ENCODE peak calls at places on chromosomes 13 and 19, in nine cellular contexts. M is WERI-Rb-1; B is NCI-H2227 treated with DMSO at 0.1 percent for 48 hours; Y is psoas muscle; V is stimulated activated CD8-positive, alpha-beta memory T cell treated with anti-CD3 and anti-CD28 coated beads, Interleukin-4, amount 100 ng/mL, for 1 hour; R is GM13976; H is uterus; U is GM12865; Q is stimulated activated CD4-positive, alpha-beta T cell treated with anti-CD3 and anti-CD28 coated beads, Interleukin-15, amount 100 ng/mL, for 48 hours. F is an unnamed sample.

GRCh38 chr13:37058801-37059135 is 720 bp downstream of the SUPT20H start:
- DNase-seq in V (no peak), H (no peak), U (no peak), R (peak), Y (no peak), B (no peak), M (peak), Q (no peak), F (no peak)

GRCh38 chr13:44648392-44649117 is 72.4 kb upstream of the TSC22D1 start:
- DNase-seq in M (no peak), R (peak), H (no peak), Y (no peak), V (no peak), B (no peak), Q (no peak), U (peak), F (no peak)

GRCh38 chr13:110266983-110267382 is 40.0 kb downstream of the COL4A1 start:
- DNase-seq in V (no peak), B (no peak), H (no peak), Q (no peak), U (no peak), R (no peak), M (no peak), Y (no peak), F (no peak)

GRCh38 chr19:44869728-44870470 is 21.2 kb upstream of the TOMM40 start:
- DNase-seq in B (no peak), Y (peak), V (no peak), M (no peak), U (no peak), R (no peak), Q (no peak), H (no peak), F (peak)

GRCh38 chr13:40389081-40389641 is 277.3 kb downstream of the FOXO1 start:
- DNase-seq in B (no peak), Q (peak), M (no peak), U (peak), R (no peak), Y (no peak), H (no peak), V (no peak), F (no peak)

GRCh38 chr13:96728463-96728862 is 265.8 kb downstream of the OXGR1 start:
- DNase-seq in B (no peak), M (no peak), H (no peak), Q (no peak), Y (no peak), V (no peak), R (no peak), U (no peak), F (no peak)

GRCh38 chr13:98309569-98310335 is 132.7 kb upstream of the RNF113B start:
- DNase-seq in V (no peak), M (peak), U (no peak), Y (no peak), B (no peak), Q (no peak), R (no peak), H (no peak), F (no peak)

GRCh38 chr19:36051236-36051635 is 2.8 kb downstream of the THAP8 start:
- DNase-seq in R (no peak), V (no peak), U (no peak), M (peak), Q (no peak), Y (no peak), H (no peak), B (peak), F (no peak)

GRCh38 chr19:5826531-5827341 is 12.8 kb downstream of the FUT6 start:
- DNase-seq in H (no peak), Y (no peak), V (no peak), B (no peak), Q (no peak), U (peak), M (peak), R (no peak), F (no peak)

GRCh38 chr13:99980201-99981114 is 1.1 kb upstream of the ZIC2 start:
- DNase-seq in H (peak), Q (peak), B (no peak), R (peak), M (peak), Y (peak), U (peak), V (peak), F (peak)

F was measured in ovary.